ENCODE peak calls at places on chromosomes 5 and 9, in five cellular contexts. One of them, this sample, is unnamed.
A peak's percentile ranks its signal among the peaks of the same experiment; 100 is the strongest.

GRCh38 chr9:17614929-17615328 is 36.1 kb downstream of the SH3GL2 start:
- DNase-seq in Kasumi-1: no peak
- DNase-seq in heart right ventricle: no peak
- DNase-seq in Caco-2: no peak
- DNase-seq in endothelial cell: no peak
- DNase-seq in this sample: no peak

GRCh38 chr9:84325347-84325982 is 15.1 kb downstream of the SLC28A3 start:
- DNase-seq in Caco-2: no peak
- DNase-seq in endothelial cell: no peak
- DNase-seq in Kasumi-1: no peak
- DNase-seq in heart right ventricle: no peak
- DNase-seq in this sample: no peak

GRCh38 chr5:111680737-111681413 is 76.1 kb downstream of the NREP start:
- DNase-seq in heart right ventricle: peak; percentile 88
- DNase-seq in Caco-2: no peak
- DNase-seq in endothelial cell: no peak
- DNase-seq in Kasumi-1: peak; percentile 8
- DNase-seq in this sample: no peak

GRCh38 chr5:57538341-57538955 is 55.8 kb upstream of the ACTBL2 start:
- DNase-seq in heart right ventricle: no peak
- DNase-seq in Kasumi-1: no peak
- DNase-seq in Caco-2: no peak
- DNase-seq in endothelial cell: no peak
- DNase-seq in this sample: no peak

GRCh38 chr5:95958308-95959014 is 3.2 kb downstream of the ELL2 start:
- DNase-seq in Kasumi-1: no peak
- DNase-seq in Caco-2: no peak
- DNase-seq in heart right ventricle: no peak
- DNase-seq in endothelial cell: no peak
- DNase-seq in this sample: no peak

GRCh38 chr9:91151014-91151740 is 210.5 kb downstream of the AUH start:
- DNase-seq in Kasumi-1: peak; percentile 19
- DNase-seq in Caco-2: no peak
- DNase-seq in heart right ventricle: no peak
- DNase-seq in endothelial cell: no peak
- DNase-seq in this sample: peak; percentile 85

GRCh38 chr9:130144703-130145102 is 27.5 kb upstream of the NCS1 start:
- DNase-seq in endothelial cell: no peak
- DNase-seq in Kasumi-1: no peak
- DNase-seq in heart right ventricle: peak; percentile 37
- DNase-seq in Caco-2: no peak
- DNase-seq in this sample: no peak

GRCh38 chr5:105616599-105616998 is 2054.0 kb upstream of the NUDT12 start:
- DNase-seq in Caco-2: no peak
- DNase-seq in endothelial cell: no peak
- DNase-seq in Kasumi-1: no peak
- DNase-seq in heart right ventricle: no peak
- DNase-seq in this sample: no peak

GRCh38 chr5:145872486-145872885 is 328 bp downstream of the GRXCR2 start:
- DNase-seq in endothelial cell: no peak
- DNase-seq in Kasumi-1: no peak
- DNase-seq in Caco-2: no peak
- DNase-seq in heart right ventricle: no peak
- DNase-seq in this sample: no peak

GRCh38 chr9:78626971-78627370 is 330.0 kb downstream of the PSAT1 start:
- DNase-seq in Caco-2: no peak
- DNase-seq in Kasumi-1: no peak
- DNase-seq in endothelial cell: no peak
- DNase-seq in heart right ventricle: no peak
- DNase-seq in this sample: no peak

GRCh38 chr9:72753261-72753893 is 199.5 kb downstream of the ALDH1A1 start:
- DNase-seq in Caco-2: no peak
- DNase-seq in endothelial cell: no peak
- DNase-seq in Kasumi-1: no peak
- DNase-seq in heart right ventricle: no peak
- DNase-seq in this sample: no peak

GRCh38 chr9:36119476-36119875 is 17.1 kb upstream of the GLIPR2 start:
- DNase-seq in endothelial cell: no peak
- DNase-seq in Kasumi-1: no peak
- DNase-seq in heart right ventricle: no peak
- DNase-seq in Caco-2: no peak
- DNase-seq in this sample: no peak

GRCh38 chr5:17807069-17807468 is 172.8 kb downstream of the TAF11L14 start:
- DNase-seq in endothelial cell: no peak
- DNase-seq in heart right ventricle: no peak
- DNase-seq in Caco-2: no peak
- DNase-seq in Kasumi-1: no peak
- DNase-seq in this sample: no peak

GRCh38 chr9:85630676-85631075 is 111.1 kb downstream of the AGTPBP1 start:
- DNase-seq in Kasumi-1: no peak
- DNase-seq in Caco-2: no peak
- DNase-seq in heart right ventricle: no peak
- DNase-seq in endothelial cell: no peak
- DNase-seq in this sample: no peak

This sample was measured in GDM1.